ENCODE peak calls at places on chromosomes 3 and 15, in nine cellular contexts. I is cardiac muscle cell; R is PC-3; F is psoas muscle; K is heart right ventricle; E is left ventricle myocardium inferior; Z is HepG2; D is BE2C; B is CD4-positive, CD25-positive, alpha-beta regulatory T cell. Q is an unnamed sample. For H3K4me1 and H3K9me3, the result is how much of the 10 kb centered on the place peaks cover.

GRCh38 chr3:18559323-18559972 is 134.3 kb upstream of the SATB1 start:
- DNase-seq in I (peak), R (peak), F (no peak), K (peak), E (no peak), Z (peak), D (peak), B (peak), Q (peak)

GRCh38 chr3:67653425-67654098 is 850 bp downstream of the SUCLG2 start:
- DNase-seq in I (no peak), R (peak), F (no peak), K (no peak), E (no peak), Z (peak), D (no peak), B (no peak), Q (no peak)

GRCh38 chr3:118803096-118803476 is 231.6 kb downstream of the IGSF11 start:
- DNase-seq in I (no peak), R (no peak), F (no peak), K (no peak), E (no peak), Z (peak), D (no peak), B (no peak), Q (no peak)

GRCh38 chr3:44729384-44729910 is at the start of gene ZNF501:
- DNase-seq in I (peak), R (no peak), F (peak), K (peak), E (peak), Z (peak), D (peak), B (peak), Q (no peak)

GRCh38 chr3:17645074-17645698 is 97.2 kb downstream of the TBC1D5 start:
- DNase-seq in I (peak), R (peak), F (no peak), K (peak), E (no peak), Z (peak), D (peak), B (no peak), Q (peak)

GRCh38 chr3:37852097-37852496 is 9.6 kb upstream of the CTDSPL start:
- DNase-seq in I (peak), R (peak), F (no peak), K (no peak), E (no peak), Z (no peak), D (no peak), B (no peak), Q (no peak)

GRCh38 chr15:62797171-62797570 is 245.4 kb upstream of the TPM1 start:
- DNase-seq in I (no peak), R (no peak), F (no peak), K (no peak), E (no peak), Z (no peak), D (no peak), B (no peak), Q (no peak)

GRCh38 chr3:184873136-184873535 is 61.2 kb downstream of the VPS8 start:
- DNase-seq in I (no peak), R (no peak), F (no peak), K (no peak), E (no peak), Z (no peak), D (no peak), B (no peak), Q (no peak)

GRCh38 chr15:62940755-62941361 is 101.7 kb upstream of the TPM1 start:
- DNase-seq in I (peak), R (peak), F (peak), K (peak), E (peak), Z (no peak), D (peak), B (no peak), Q (peak)

GRCh38 chr15:39591141-39591895 is 10.4 kb downstream of the THBS1 start:
- DNase-seq in I (peak), R (peak), F (no peak), K (no peak), E (no peak), Z (no peak), D (no peak), B (no peak), Q (no peak)

GRCh38 chr3:64863811-64864210 is 176.0 kb upstream of the ADAMTS9 start:
- DNase-seq in I (no peak), R (no peak), F (no peak), K (no peak), E (no peak), Z (no peak), D (no peak), B (no peak), Q (peak)

GRCh38 chr3:27342279-27342678 is 26.9 kb downstream of the NEK10 start:
- DNase-seq in I (no peak), R (no peak), F (no peak), K (no peak), E (no peak), Z (no peak), D (no peak), B (no peak), Q (no peak)

GRCh38 chr3:44995142-44995770 is 19.2 kb downstream of the EXOSC7 start:
- DNase-seq in I (peak), R (peak), F (peak), K (peak), E (no peak), Z (no peak), D (peak), B (no peak), Q (no peak)

GRCh38 chr3:33052671-33053070 is 44.3 kb downstream of the GLB1 start:
- DNase-seq in I (no peak), R (no peak), F (no peak), K (no peak), E (no peak), Z (no peak), D (no peak), B (no peak), Q (no peak)

GRCh38 chr3:15798533-15799245 is 910 bp upstream of the ANKRD28 start:
- DNase-seq in I (no peak), R (no peak), F (no peak), K (no peak), E (no peak), Z (no peak), D (no peak), B (no peak), Q (no peak)

GRCh38 chr3:139830817-139831216 is 104.2 kb upstream of the CLSTN2 start:
- DNase-seq in I (no peak), R (no peak), F (peak), K (peak), E (peak), Z (no peak), D (peak), B (no peak), Q (no peak)

GRCh38 chr3:57731311-57731710 is 24.8 kb upstream of the SLMAP start:
- DNase-seq in I (no peak), R (no peak), F (no peak), K (no peak), E (no peak), Z (no peak), D (no peak), B (no peak), Q (no peak)

GRCh38 chr3:14461748-14462324 is 59.4 kb downstream of the SLC6A6 start:
- DNase-seq in I (peak), R (peak), F (no peak), K (peak), E (peak), Z (peak), D (peak), B (peak), Q (peak)

GRCh38 chr15:44720460-44721185 is 9.3 kb downstream of the B2M start:
- DNase-seq in I (no peak), R (no peak), F (no peak), K (no peak), E (no peak), Z (no peak), D (no peak), B (no peak), Q (no peak)

GRCh38 chr3:105987809-105988208 is 119.0 kb upstream of the CBLB start:
- DNase-seq in I (no peak), R (no peak), F (no peak), K (no peak), E (no peak), Z (no peak), D (no peak), B (no peak), Q (no peak)

GRCh38 chr15:70559223-70559823 is 204.0 kb downstream of the UACA start:
- DNase-seq in I (peak), R (no peak), F (peak), K (peak), E (peak), Z (no peak), D (no peak), B (peak), Q (no peak)

GRCh38 chr15:75045332-75046015 is 22.1 kb downstream of the PPCDC start:
- DNase-seq in I (no peak), R (no peak), F (no peak), K (no peak), E (no peak), Z (no peak), D (no peak), B (no peak), Q (no peak)

GRCh38 chr15:59042041-59042440 is 54.6 kb downstream of the RNF111 start:
- DNase-seq in I (no peak), R (no peak), F (no peak), K (no peak), E (no peak), Z (no peak), D (no peak), B (no peak), Q (no peak)

GRCh38 chr3:194879126-194879887 is 193.6 kb downstream of the FAM43A start:
- DNase-seq in I (no peak), R (no peak), F (no peak), K (peak), E (no peak), Z (no peak), D (no peak), B (no peak), Q (no peak)

GRCh38 chr15:41930221-41930866 is 36.5 kb upstream of the SPTBN5 start:
- DNase-seq in I (peak), R (peak), F (peak), K (no peak), E (peak), Z (peak), D (no peak), B (no peak), Q (no peak)

GRCh38 chr3:64266065-64266874 is 41.0 kb upstream of the PRICKLE2 start:
- DNase-seq in I (peak), R (peak), F (no peak), K (no peak), E (no peak), Z (peak), D (no peak), B (no peak), Q (no peak)

GRCh38 chr3:133831966-133832801 is 26.6 kb downstream of the SRPRB start:
- DNase-seq in I (no peak), R (no peak), F (no peak), K (no peak), E (no peak), Z (no peak), D (no peak), B (no peak), Q (no peak)

GRCh38 chr3:188915137-188915536 is 256.6 kb upstream of the TPRG1 start:
- DNase-seq in I (peak), R (no peak), F (no peak), K (no peak), E (no peak), Z (no peak), D (no peak), B (no peak), Q (no peak)

GRCh38 chr3:123440181-123440580 is 8.7 kb downstream of the ADCY5 start:
- DNase-seq in I (no peak), R (no peak), F (no peak), K (no peak), E (no peak), Z (no peak), D (no peak), B (no peak), Q (no peak)

GRCh38 chr3:7651213-7651612 is 790.3 kb downstream of the GRM7 start:
- DNase-seq in I (no peak), R (no peak), F (no peak), K (no peak), E (no peak), Z (no peak), D (no peak), B (no peak), Q (no peak)

GRCh38 chr3:64141476-64141875 is 83.8 kb downstream of the PRICKLE2 start:
- DNase-seq in I (no peak), R (no peak), F (no peak), K (no peak), E (no peak), Z (no peak), D (no peak), B (no peak), Q (no peak)

GRCh38 chr3:119235151-119235550 is 5.5 kb downstream of the B4GALT4 start:
- DNase-seq in I (peak), R (peak), F (no peak), K (no peak), E (no peak), Z (no peak), D (no peak), B (no peak), Q (no peak)

GRCh38 chr3:185317674-185318073 is 45.3 kb upstream of the MAP3K13 start:
- DNase-seq in I (peak), R (peak), F (no peak), K (no peak), E (no peak), Z (peak), D (no peak), B (no peak), Q (no peak)

GRCh38 chr3:112979244-112979832 is 4.4 kb upstream of the CD200R1 start:
- DNase-seq in I (peak), R (peak), F (no peak), K (no peak), E (no peak), Z (peak), D (peak), B (no peak), Q (peak)

GRCh38 chr15:34055868-34056595 is 17.0 kb upstream of the AVEN start:
- DNase-seq in I (peak), R (peak), F (no peak), K (no peak), E (no peak), Z (no peak), D (no peak), B (no peak), Q (no peak)

DNA sequence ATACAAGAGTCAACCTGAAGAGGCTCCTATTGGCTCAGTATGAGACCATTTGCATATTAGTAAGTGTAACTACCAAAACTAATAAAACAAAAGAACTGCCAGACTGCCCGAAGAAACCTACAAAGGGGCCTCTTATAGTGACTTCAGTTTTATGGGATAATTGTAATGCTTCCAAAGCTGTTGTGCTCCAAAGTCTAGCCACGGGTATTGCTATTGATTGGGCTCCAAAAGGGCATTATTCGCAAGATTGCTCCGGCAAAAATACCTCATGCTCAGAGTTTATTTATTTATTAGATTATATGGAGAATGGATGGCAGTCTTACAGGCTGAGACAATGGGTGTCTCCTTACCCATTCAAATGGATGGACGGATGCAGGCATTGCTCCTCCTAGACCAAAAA is 11.4 kb downstream of the RPL22L1 start:
- DNase-seq in I (no peak), R (no peak), F (no peak), K (no peak), E (no peak), Z (no peak), D (no peak), B (no peak), Q (no peak)
- H3K4me3 ChIP-seq in I (no peak), R (no peak), F (no peak), K (no peak), E (no peak), Z (no peak), D (no peak), B (no peak), Q (no peak)

DNA sequence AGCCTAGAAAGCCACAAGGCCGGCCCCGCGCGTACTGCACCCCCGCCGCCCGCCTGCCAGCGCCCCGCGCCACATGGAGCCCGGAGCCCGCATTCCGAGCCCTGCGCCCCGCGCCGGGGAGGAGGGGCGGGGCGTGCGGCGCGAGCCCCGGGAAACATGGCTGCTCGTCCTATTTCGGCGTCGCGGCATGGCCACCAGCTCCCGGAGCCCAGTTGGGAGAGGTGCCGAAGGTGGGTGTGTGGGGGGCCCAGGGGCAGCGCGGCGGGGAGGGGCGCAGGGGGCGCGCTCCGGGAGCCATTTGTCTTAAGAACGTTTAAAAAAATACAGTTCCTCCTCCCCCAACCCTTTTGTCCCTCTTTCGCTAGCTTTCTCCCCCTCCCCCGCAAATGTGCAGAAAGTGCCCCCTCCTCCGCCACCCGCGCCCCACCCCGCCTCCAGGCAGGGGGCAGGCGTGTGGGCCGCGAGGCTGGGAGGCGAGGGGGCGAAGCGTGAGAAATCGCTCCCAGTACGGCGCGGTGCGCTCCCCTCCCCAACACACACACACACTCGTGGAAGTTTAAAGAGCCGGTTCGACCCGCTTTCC is 2.5 kb downstream of the ANP32A start:
- DNase-seq in I (peak), R (peak), F (peak), K (peak), E (peak), Z (peak), D (peak), B (peak), Q (peak)
- H3K4me1 ChIP-seq in I (under half), R (under half), F (under half), K (half or more), E (half or more), Z (under half), D (under half), B (under half), Q (under half)

DNA sequence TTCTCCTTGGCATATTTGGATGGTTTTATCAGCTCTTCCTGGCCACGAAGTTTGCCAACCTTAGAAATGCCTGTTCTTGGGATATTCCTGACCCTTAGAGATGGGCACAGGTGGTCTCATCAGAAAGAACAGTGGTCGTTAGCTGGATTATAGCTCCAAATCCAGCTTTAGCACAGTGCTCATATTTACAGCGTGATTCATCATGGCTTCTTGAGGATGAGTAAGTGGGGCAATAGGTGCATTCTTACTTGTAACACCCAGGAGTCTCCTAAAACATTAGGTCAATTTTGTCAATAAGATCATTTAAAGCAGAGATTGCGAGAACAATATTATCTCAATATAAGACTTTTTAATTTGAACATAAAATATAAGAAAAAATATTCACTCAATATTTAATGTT is 191.9 kb downstream of the GABRB3 start:
- DNase-seq in I (no peak), R (peak), F (no peak), K (no peak), E (no peak), Z (no peak), D (no peak), B (no peak), Q (no peak)
- H3K9me3 ChIP-seq in I (under half), R (under half), F (under half), K (under half), E (under half), Z (half or more), D (under half), B (under half), Q (under half)

GRCh38 chr3:71779674-71780377 is 5.1 kb downstream of the PROK2 start:
- DNase-seq in I (peak), R (no peak), F (no peak), K (no peak), E (no peak), Z (no peak), D (no peak), B (no peak), Q (no peak)

GRCh38 chr3:71771884-71772283 is 13.1 kb downstream of the PROK2 start:
- DNase-seq in I (no peak), R (no peak), F (no peak), K (no peak), E (no peak), Z (no peak), D (no peak), B (no peak), Q (no peak)

GRCh38 chr3:71780430-71780829 is 4.5 kb downstream of the PROK2 start:
- DNase-seq in I (no peak), R (no peak), F (no peak), K (no peak), E (no peak), Z (no peak), D (no peak), B (no peak), Q (no peak)

GRCh38 chr3:71778353-71778752 is 6.6 kb downstream of the PROK2 start:
- DNase-seq in I (no peak), R (no peak), F (no peak), K (no peak), E (no peak), Z (no peak), D (no peak), B (no peak), Q (no peak)

GRCh38 chr3:71776543-71776942 is 8.4 kb downstream of the PROK2 start:
- DNase-seq in I (no peak), R (no peak), F (no peak), K (no peak), E (no peak), Z (no peak), D (no peak), B (no peak), Q (no peak)
- H3K4me3 ChIP-seq in I (no peak), R (no peak), F (no peak), K (no peak), E (no peak), Z (no peak), D (no peak), B (peak), Q (no peak)

GRCh38 chr15:78695046-78695671 is 54.1 kb upstream of the CHRNB4 start:
- DNase-seq in I (no peak), R (peak), F (no peak), K (no peak), E (no peak), Z (no peak), D (no peak), B (no peak), Q (no peak)

GRCh38 chr15:78702609-78703332 is 61.8 kb upstream of the CHRNB4 start:
- DNase-seq in I (no peak), R (no peak), F (no peak), K (no peak), E (no peak), Z (no peak), D (no peak), B (no peak), Q (no peak)

GRCh38 chr15:78696436-78696835 is 55.4 kb upstream of the CHRNB4 start:
- DNase-seq in I (no peak), R (no peak), F (no peak), K (no peak), E (no peak), Z (no peak), D (no peak), B (no peak), Q (no peak)

GRCh38 chr15:78695849-78696248 is 54.8 kb upstream of the CHRNB4 start:
- DNase-seq in I (no peak), R (no peak), F (no peak), K (no peak), E (no peak), Z (no peak), D (peak), B (no peak), Q (peak)

GRCh38 chr15:78697449-78697848 is 56.4 kb upstream of the CHRNB4 start:
- DNase-seq in I (no peak), R (no peak), F (no peak), K (no peak), E (no peak), Z (no peak), D (no peak), B (no peak), Q (no peak)
- H3K4me1 ChIP-seq in I (under half), R (under half), F (under half), K (under half), E (under half), Z (under half), D (under half), B (under half), Q (under half)

DNA sequence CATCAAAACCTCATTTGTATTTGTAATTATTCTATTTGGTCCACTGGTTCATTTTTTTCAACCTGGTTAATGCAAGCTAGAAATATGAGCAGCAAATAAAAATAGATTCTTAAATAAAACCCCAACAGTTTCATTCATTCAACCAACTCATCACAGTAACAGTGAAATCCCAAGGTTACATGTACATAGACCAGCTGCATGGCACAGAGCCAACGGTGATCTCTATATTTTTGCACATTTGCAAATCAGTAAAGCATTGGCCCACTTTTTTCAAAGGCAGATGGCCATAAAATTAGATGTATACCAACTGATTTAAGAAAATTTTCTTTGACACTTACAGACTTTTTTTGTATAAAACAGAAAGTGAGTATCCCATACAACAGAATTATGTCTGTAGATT is 49.3 kb downstream of the STRIT1 start:
- DNase-seq in I (peak), R (no peak), F (no peak), K (no peak), E (no peak), Z (no peak), D (peak), B (no peak), Q (no peak)
- H3K9me3 ChIP-seq in I (under half), R (under half), F (under half), K (under half), E (under half), Z (under half), D (under half), B (under half), Q (under half)